ENCODE peak calls at places on chromosomes 11 and 22, in four cellular contexts. J is NCI-H2029; Y is activated effector memory CD4-positive, alpha-beta T cell treated with anti-CD3 and anti-CD28 coated beads, Interleukin-2, amount 50 U/mL, for 16 hours; C is ecto neural progenitor cell. K is an unnamed sample.

GRCh38 chr22:30427871-30428270 is 2.3 kb downstream of the MTFP1 start:
- DNase-seq in J (no peak), C (no peak), Y (no peak), K (no peak)

GRCh38 chr11:101797335-101797734 is 117.5 kb upstream of the CEP126 start:
- DNase-seq in C (no peak), Y (no peak), J (no peak), K (no peak)

GRCh38 chr22:45418770-45419138 is 5.3 kb downstream of the RIBC2 start:
- DNase-seq in Y (no peak), J (no peak), C (no peak), K (no peak)

GRCh38 chr11:64226507-64227051 is 505 bp downstream of the NUDT22 start:
- DNase-seq in C (no peak), Y (peak; percentile 83), J (peak; percentile 68), K (peak; percentile 54)

GRCh38 chr22:17218341-17218740 is 894 bp downstream of the ADA2 start:
- DNase-seq in J (no peak), C (no peak), Y (no peak), K (no peak)

GRCh38 chr22:27851974-27852713 is 50.6 kb upstream of the MN1 start:
- DNase-seq in Y (no peak), C (no peak), J (no peak), K (no peak)

GRCh38 chr11:123405123-123405592 is 24.9 kb upstream of the GRAMD1B start:
- DNase-seq in J (no peak), Y (no peak), C (no peak), K (no peak)

GRCh38 chr22:40709752-40710413 is 30.6 kb downstream of the MCHR1 start:
- DNase-seq in J (no peak), Y (no peak), C (no peak), K (no peak)

GRCh38 chr11:34364102-34364501 is 6.3 kb upstream of the ABTB2 start:
- DNase-seq in C (no peak), Y (no peak), J (no peak), K (no peak)

GRCh38 chr11:35914824-35915223 is 29.0 kb upstream of the LDLRAD3 start:
- DNase-seq in Y (no peak), J (no peak), C (no peak), K (no peak)

GRCh38 chr11:30596832-30597231 is 10.7 kb upstream of the MPPED2 start:
- DNase-seq in J (no peak), C (no peak), Y (no peak), K (no peak)

GRCh38 chr11:35105319-35106063 is 33.5 kb upstream of the CD44 start:
- DNase-seq in C (no peak), J (no peak), Y (no peak), K (no peak)

GRCh38 chr11:106424111-106424510 is 346.6 kb downstream of the AASDHPPT start:
- DNase-seq in Y (no peak), C (no peak), J (no peak), K (no peak)

GRCh38 chr22:38110863-38111852 is 674 bp upstream of the BAIAP2L2 start:
- DNase-seq in Y (no peak), J (no peak), C (no peak), K (no peak)

GRCh38 chr11:35800970-35801953 is 138.7 kb downstream of the TRIM44 start:
- DNase-seq in Y (no peak), J (no peak), C (no peak), K (no peak)

GRCh38 chr11:61542024-61542461 is 33.5 kb downstream of the LRRC10B start:
- DNase-seq in J (peak; percentile 61), Y (no peak), C (no peak), K (no peak)

GRCh38 chr11:60942970-60943565 is 8.9 kb downstream of the SLC15A3 start:
- DNase-seq in C (no peak), J (peak; percentile 95), Y (no peak), K (no peak)

GRCh38 chr11:110160016-110160415 is 66.8 kb downstream of the ZC3H12C start:
- DNase-seq in J (no peak), Y (no peak), C (no peak), K (no peak)

GRCh38 chr11:80144932-80145612 is 704.2 kb upstream of the TENM4 start:
- DNase-seq in J (no peak), Y (no peak), C (no peak), K (no peak)